ENCODE peak calls at places on chromosomes 13 and 19, in nine cellular contexts. One of them, this sample, is unnamed.

GRCh38 chr19:13795595-13796300 is 505 bp downstream of the ZSWIM4 start:
- DNase-seq in CD8-positive, alpha-beta T cell: no peak
- DNase-seq in mucosa of descending colon: no peak
- DNase-seq in left ventricle myocardium inferior: no peak
- DNase-seq in heart left ventricle: peak; percentile 33
- DNase-seq in mesenchymal stem cell: no peak
- DNase-seq in tibial artery: no peak
- DNase-seq in small intestine: no peak
- DNase-seq in breast epithelium: no peak
- DNase-seq in this sample: no peak

GRCh38 chr19:46609511-46610412 is 8.6 kb downstream of the CALM3 start:
- DNase-seq in CD8-positive, alpha-beta T cell: no peak
- DNase-seq in mucosa of descending colon: peak; percentile 50
- DNase-seq in left ventricle myocardium inferior: peak; percentile 13
- DNase-seq in heart left ventricle: no peak
- DNase-seq in mesenchymal stem cell: no peak
- DNase-seq in tibial artery: no peak
- DNase-seq in small intestine: no peak
- DNase-seq in breast epithelium: no peak
- DNase-seq in this sample: no peak

GRCh38 chr13:40211586-40211968 is 454.9 kb downstream of the FOXO1 start:
- DNase-seq in CD8-positive, alpha-beta T cell: no peak
- DNase-seq in mucosa of descending colon: no peak
- DNase-seq in left ventricle myocardium inferior: no peak
- DNase-seq in heart left ventricle: no peak
- DNase-seq in mesenchymal stem cell: no peak
- DNase-seq in tibial artery: no peak
- DNase-seq in small intestine: no peak
- DNase-seq in breast epithelium: no peak
- DNase-seq in this sample: no peak

GRCh38 chr13:54433511-54434206 is 1405.0 kb downstream of the OLFM4 start:
- DNase-seq in CD8-positive, alpha-beta T cell: no peak
- DNase-seq in mucosa of descending colon: no peak
- DNase-seq in left ventricle myocardium inferior: no peak
- DNase-seq in heart left ventricle: no peak
- DNase-seq in mesenchymal stem cell: no peak
- DNase-seq in tibial artery: no peak
- DNase-seq in small intestine: peak; percentile 54
- DNase-seq in breast epithelium: no peak
- DNase-seq in this sample: no peak

GRCh38 chr13:22198656-22199217 is 527.9 kb downstream of the FGF9 start:
- DNase-seq in CD8-positive, alpha-beta T cell: no peak
- DNase-seq in mucosa of descending colon: no peak
- DNase-seq in left ventricle myocardium inferior: no peak
- DNase-seq in heart left ventricle: no peak
- DNase-seq in mesenchymal stem cell: peak; percentile 0
- DNase-seq in tibial artery: no peak
- DNase-seq in small intestine: no peak
- DNase-seq in breast epithelium: no peak
- DNase-seq in this sample: no peak

GRCh38 chr19:40597329-40597838 is 3.8 kb upstream of the LTBP4 start:
- DNase-seq in CD8-positive, alpha-beta T cell: no peak
- DNase-seq in mucosa of descending colon: no peak
- DNase-seq in left ventricle myocardium inferior: no peak
- DNase-seq in heart left ventricle: no peak
- DNase-seq in mesenchymal stem cell: no peak
- DNase-seq in tibial artery: no peak
- DNase-seq in small intestine: no peak
- DNase-seq in breast epithelium: no peak
- DNase-seq in this sample: no peak

GRCh38 chr19:29837448-29837961 is 25.7 kb downstream of the CCNE1 start:
- DNase-seq in CD8-positive, alpha-beta T cell: no peak
- DNase-seq in mucosa of descending colon: no peak
- DNase-seq in left ventricle myocardium inferior: no peak
- DNase-seq in heart left ventricle: no peak
- DNase-seq in mesenchymal stem cell: no peak
- DNase-seq in tibial artery: no peak
- DNase-seq in small intestine: peak; percentile 43
- DNase-seq in breast epithelium: no peak
- DNase-seq in this sample: no peak

GRCh38 chr19:41696402-41697197 is 8.5 kb upstream of the CEACAM7 start:
- DNase-seq in CD8-positive, alpha-beta T cell: no peak
- DNase-seq in mucosa of descending colon: no peak
- DNase-seq in left ventricle myocardium inferior: no peak
- DNase-seq in heart left ventricle: no peak
- DNase-seq in mesenchymal stem cell: no peak
- DNase-seq in tibial artery: no peak
- DNase-seq in small intestine: peak; percentile 15
- DNase-seq in breast epithelium: no peak
- DNase-seq in this sample: no peak

GRCh38 chr13:112907916-112908315 is 61.1 kb upstream of the MCF2L start:
- DNase-seq in CD8-positive, alpha-beta T cell: no peak
- DNase-seq in mucosa of descending colon: no peak
- DNase-seq in left ventricle myocardium inferior: no peak
- DNase-seq in heart left ventricle: no peak
- DNase-seq in mesenchymal stem cell: no peak
- DNase-seq in tibial artery: no peak
- DNase-seq in small intestine: peak; percentile 55
- DNase-seq in breast epithelium: peak; percentile 42
- DNase-seq in this sample: no peak

GRCh38 chr19:28980236-28980868 is 232.6 kb downstream of the UQCRFS1 start:
- DNase-seq in CD8-positive, alpha-beta T cell: no peak
- DNase-seq in mucosa of descending colon: no peak
- DNase-seq in left ventricle myocardium inferior: no peak
- DNase-seq in heart left ventricle: no peak
- DNase-seq in mesenchymal stem cell: no peak
- DNase-seq in tibial artery: no peak
- DNase-seq in small intestine: no peak
- DNase-seq in breast epithelium: no peak
- DNase-seq in this sample: no peak

GRCh38 chr13:50387124-50387581 is 371.9 kb downstream of the KCNRG start:
- DNase-seq in CD8-positive, alpha-beta T cell: no peak
- DNase-seq in mucosa of descending colon: peak; percentile 56
- DNase-seq in left ventricle myocardium inferior: peak; percentile 64
- DNase-seq in heart left ventricle: peak; percentile 64
- DNase-seq in mesenchymal stem cell: peak; percentile 53
- DNase-seq in tibial artery: peak; percentile 48
- DNase-seq in small intestine: peak; percentile 38
- DNase-seq in breast epithelium: no peak
- DNase-seq in this sample: no peak

GRCh38 chr19:38395381-38396127 is 7.1 kb downstream of the SPRED3 start:
- DNase-seq in CD8-positive, alpha-beta T cell: peak; percentile 23
- DNase-seq in mucosa of descending colon: no peak
- DNase-seq in left ventricle myocardium inferior: no peak
- DNase-seq in heart left ventricle: no peak
- DNase-seq in mesenchymal stem cell: no peak
- DNase-seq in tibial artery: no peak
- DNase-seq in small intestine: peak; percentile 33
- DNase-seq in breast epithelium: no peak
- DNase-seq in this sample: peak; percentile 19

GRCh38 chr19:30670011-30670329 is 297.8 kb downstream of the ZNF536 start:
- DNase-seq in CD8-positive, alpha-beta T cell: no peak
- DNase-seq in mucosa of descending colon: no peak
- DNase-seq in left ventricle myocardium inferior: no peak
- DNase-seq in heart left ventricle: no peak
- DNase-seq in mesenchymal stem cell: no peak
- DNase-seq in tibial artery: no peak
- DNase-seq in small intestine: no peak
- DNase-seq in breast epithelium: no peak
- DNase-seq in this sample: no peak

GRCh38 chr19:48798937-48799336 is 11.9 kb downstream of the BCAT2 start:
- DNase-seq in CD8-positive, alpha-beta T cell: no peak
- DNase-seq in mucosa of descending colon: no peak
- DNase-seq in left ventricle myocardium inferior: no peak
- DNase-seq in heart left ventricle: no peak
- DNase-seq in mesenchymal stem cell: peak; percentile 39
- DNase-seq in tibial artery: no peak
- DNase-seq in small intestine: no peak
- DNase-seq in breast epithelium: no peak
- DNase-seq in this sample: no peak

GRCh38 chr19:41350735-41351338 is 2.9 kb downstream of the TGFB1 start:
- DNase-seq in CD8-positive, alpha-beta T cell: peak; percentile 16
- DNase-seq in mucosa of descending colon: no peak
- DNase-seq in left ventricle myocardium inferior: no peak
- DNase-seq in heart left ventricle: no peak
- DNase-seq in mesenchymal stem cell: peak; percentile 35
- DNase-seq in tibial artery: no peak
- DNase-seq in small intestine: peak; percentile 35
- DNase-seq in breast epithelium: no peak
- DNase-seq in this sample: no peak

GRCh38 chr13:113178070-113178895 is 19.8 kb downstream of the PROZ start:
- DNase-seq in CD8-positive, alpha-beta T cell: no peak
- DNase-seq in mucosa of descending colon: no peak
- DNase-seq in left ventricle myocardium inferior: no peak
- DNase-seq in heart left ventricle: no peak
- DNase-seq in mesenchymal stem cell: peak; percentile 95
- DNase-seq in tibial artery: no peak
- DNase-seq in small intestine: no peak
- DNase-seq in breast epithelium: no peak
- DNase-seq in this sample: no peak

GRCh38 chr13:40640845-40641458 is 25.5 kb downstream of the FOXO1 start:
- DNase-seq in CD8-positive, alpha-beta T cell: no peak
- DNase-seq in mucosa of descending colon: no peak
- DNase-seq in left ventricle myocardium inferior: no peak
- DNase-seq in heart left ventricle: no peak
- DNase-seq in mesenchymal stem cell: no peak
- DNase-seq in tibial artery: no peak
- DNase-seq in small intestine: no peak
- DNase-seq in breast epithelium: no peak
- DNase-seq in this sample: no peak

GRCh38 chr19:18731562-18732008 is 48.1 kb downstream of the CRTC1 start:
- DNase-seq in CD8-positive, alpha-beta T cell: no peak
- DNase-seq in mucosa of descending colon: no peak
- DNase-seq in left ventricle myocardium inferior: no peak
- DNase-seq in heart left ventricle: no peak
- DNase-seq in mesenchymal stem cell: no peak
- DNase-seq in tibial artery: no peak
- DNase-seq in small intestine: peak; percentile 61
- DNase-seq in breast epithelium: no peak
- DNase-seq in this sample: no peak

GRCh38 chr19:40603719-40604646 is 2.8 kb downstream of the LTBP4 start:
- DNase-seq in CD8-positive, alpha-beta T cell: peak; percentile 92
- DNase-seq in mucosa of descending colon: peak; percentile 99
- DNase-seq in left ventricle myocardium inferior: peak; percentile 98
- DNase-seq in heart left ventricle: peak; percentile 98
- DNase-seq in mesenchymal stem cell: peak; percentile 98
- DNase-seq in tibial artery: peak; percentile 99
- DNase-seq in small intestine: peak; percentile 100
- DNase-seq in breast epithelium: peak; percentile 98
- DNase-seq in this sample: peak; percentile 94

GRCh38 chr13:63208811-63209210 is 1793.2 kb upstream of the PCDH20 start:
- DNase-seq in CD8-positive, alpha-beta T cell: no peak
- DNase-seq in mucosa of descending colon: no peak
- DNase-seq in left ventricle myocardium inferior: no peak
- DNase-seq in heart left ventricle: no peak
- DNase-seq in mesenchymal stem cell: peak; percentile 28
- DNase-seq in tibial artery: no peak
- DNase-seq in small intestine: no peak
- DNase-seq in breast epithelium: no peak
- DNase-seq in this sample: no peak

GRCh38 chr13:48559638-48560320 is 26.9 kb upstream of the RCBTB2 start:
- DNase-seq in CD8-positive, alpha-beta T cell: no peak
- DNase-seq in mucosa of descending colon: no peak
- DNase-seq in left ventricle myocardium inferior: no peak
- DNase-seq in heart left ventricle: no peak
- DNase-seq in mesenchymal stem cell: no peak
- DNase-seq in tibial artery: no peak
- DNase-seq in small intestine: no peak
- DNase-seq in breast epithelium: no peak
- DNase-seq in this sample: no peak

GRCh38 chr13:66367356-66367755 is 862.8 kb downstream of the PCDH9 start:
- DNase-seq in CD8-positive, alpha-beta T cell: no peak
- DNase-seq in mucosa of descending colon: no peak
- DNase-seq in left ventricle myocardium inferior: no peak
- DNase-seq in heart left ventricle: no peak
- DNase-seq in mesenchymal stem cell: no peak
- DNase-seq in tibial artery: no peak
- DNase-seq in small intestine: no peak
- DNase-seq in breast epithelium: no peak
- DNase-seq in this sample: no peak

DNA sequence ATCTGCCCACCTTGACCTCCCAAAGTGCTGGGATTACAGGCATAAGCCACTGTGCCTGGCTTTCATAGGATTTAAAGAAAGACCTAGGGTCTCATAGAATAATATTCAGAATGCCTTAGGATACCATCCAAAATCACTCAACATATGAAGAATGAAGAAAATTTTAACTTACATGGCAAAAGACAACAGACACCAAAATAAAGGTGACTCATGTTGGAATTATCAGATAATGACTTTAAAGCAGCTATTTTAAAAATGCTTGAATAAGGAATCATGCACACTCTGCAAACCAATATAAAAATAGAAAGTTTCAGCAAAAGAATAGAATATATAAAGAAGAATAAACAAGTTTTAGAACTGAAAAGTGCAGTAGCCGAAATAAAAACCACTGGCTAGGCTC is 29.3 kb downstream of the ZNF566 start:
- DNase-seq in CD8-positive, alpha-beta T cell: no peak
- DNase-seq in mucosa of descending colon: no peak
- DNase-seq in left ventricle myocardium inferior: no peak
- DNase-seq in heart left ventricle: no peak
- DNase-seq in mesenchymal stem cell: no peak
- DNase-seq in tibial artery: no peak
- DNase-seq in small intestine: no peak
- DNase-seq in breast epithelium: no peak
- DNase-seq in this sample: no peak
- H3K9me3 ChIP-seq in CD8-positive, alpha-beta T cell: peaks cover 7% of the 10 kb centered on the region
- H3K9me3 ChIP-seq in mucosa of descending colon: peaks cover 67% of the 10 kb centered on the region
- H3K9me3 ChIP-seq in left ventricle myocardium inferior: peaks cover 50% of the 10 kb centered on the region
- H3K9me3 ChIP-seq in heart left ventricle: peaks cover 25% of the 10 kb centered on the region
- H3K9me3 ChIP-seq in mesenchymal stem cell: peaks cover 78% of the 10 kb centered on the region
- H3K9me3 ChIP-seq in tibial artery: peaks cover 9% of the 10 kb centered on the region
- H3K9me3 ChIP-seq in small intestine: peaks cover 1% of the 10 kb centered on the region
- H3K9me3 ChIP-seq in breast epithelium: peaks cover 42% of the 10 kb centered on the region
- H3K9me3 ChIP-seq in this sample: peaks cover 10% of the 10 kb centered on the region

GRCh38 chr19:1525343-1525742 is 1.5 kb downstream of the PLK5 start:
- DNase-seq in CD8-positive, alpha-beta T cell: no peak
- DNase-seq in mucosa of descending colon: no peak
- DNase-seq in left ventricle myocardium inferior: no peak
- DNase-seq in heart left ventricle: no peak
- DNase-seq in mesenchymal stem cell: no peak
- DNase-seq in tibial artery: no peak
- DNase-seq in small intestine: no peak
- DNase-seq in breast epithelium: no peak
- DNase-seq in this sample: no peak
- H3K9me3 ChIP-seq in CD8-positive, alpha-beta T cell: no peaks in the 10 kb centered on the region
- H3K9me3 ChIP-seq in mucosa of descending colon: no peaks in the 10 kb centered on the region
- H3K9me3 ChIP-seq in left ventricle myocardium inferior: no peaks in the 10 kb centered on the region
- H3K9me3 ChIP-seq in heart left ventricle: no peaks in the 10 kb centered on the region
- H3K9me3 ChIP-seq in mesenchymal stem cell: no peaks in the 10 kb centered on the region
- H3K9me3 ChIP-seq in tibial artery: no peaks in the 10 kb centered on the region
- H3K9me3 ChIP-seq in small intestine: no peaks in the 10 kb centered on the region
- H3K9me3 ChIP-seq in breast epithelium: no peaks in the 10 kb centered on the region
- H3K9me3 ChIP-seq in this sample: no peaks in the 10 kb centered on the region

GRCh38 chr19:6032827-6033226 is 54.9 kb upstream of the RANBP3 start:
- DNase-seq in CD8-positive, alpha-beta T cell: no peak
- DNase-seq in mucosa of descending colon: no peak
- DNase-seq in left ventricle myocardium inferior: no peak
- DNase-seq in heart left ventricle: no peak
- DNase-seq in mesenchymal stem cell: no peak
- DNase-seq in tibial artery: no peak
- DNase-seq in small intestine: no peak
- DNase-seq in breast epithelium: no peak
- DNase-seq in this sample: no peak
- H3K9me3 ChIP-seq in CD8-positive, alpha-beta T cell: no peaks in the 10 kb centered on the region
- H3K9me3 ChIP-seq in mucosa of descending colon: no peaks in the 10 kb centered on the region
- H3K9me3 ChIP-seq in left ventricle myocardium inferior: peaks cover 6% of the 10 kb centered on the region
- H3K9me3 ChIP-seq in heart left ventricle: peaks cover 8% of the 10 kb centered on the region
- H3K9me3 ChIP-seq in mesenchymal stem cell: peaks cover 2% of the 10 kb centered on the region
- H3K9me3 ChIP-seq in tibial artery: no peaks in the 10 kb centered on the region
- H3K9me3 ChIP-seq in small intestine: no peaks in the 10 kb centered on the region
- H3K9me3 ChIP-seq in breast epithelium: no peaks in the 10 kb centered on the region
- H3K9me3 ChIP-seq in this sample: no peaks in the 10 kb centered on the region

GRCh38 chr19:24141612-24142011 is 54.6 kb downstream of the ZNF254 start:
- DNase-seq in CD8-positive, alpha-beta T cell: no peak
- DNase-seq in mucosa of descending colon: no peak
- DNase-seq in left ventricle myocardium inferior: no peak
- DNase-seq in heart left ventricle: no peak
- DNase-seq in mesenchymal stem cell: no peak
- DNase-seq in tibial artery: no peak
- DNase-seq in small intestine: no peak
- DNase-seq in breast epithelium: no peak
- DNase-seq in this sample: no peak
- H3K9me3 ChIP-seq in CD8-positive, alpha-beta T cell: peaks cover 43% of the 10 kb centered on the region
- H3K9me3 ChIP-seq in mucosa of descending colon: peaks cover 93% of the 10 kb centered on the region
- H3K9me3 ChIP-seq in left ventricle myocardium inferior: peaks cover 99% of the 10 kb centered on the region
- H3K9me3 ChIP-seq in heart left ventricle: peaks cover 89% of the 10 kb centered on the region
- H3K9me3 ChIP-seq in mesenchymal stem cell: peaks cover 78% of the 10 kb centered on the region
- H3K9me3 ChIP-seq in tibial artery: peaks cover 39% of the 10 kb centered on the region
- H3K9me3 ChIP-seq in small intestine: peaks cover 2% of the 10 kb centered on the region
- H3K9me3 ChIP-seq in breast epithelium: peaks cover 53% of the 10 kb centered on the region
- H3K9me3 ChIP-seq in this sample: peaks cover 31% of the 10 kb centered on the region